ENCODE peak calls at places on chromosomes 5 and 9, in eight cellular contexts. Z, U, H, T, W, L, O and F are unnamed samples.

GRCh38 chr9:120929392-120929791 is 2.8 kb upstream of the TRAF1 start:
- DNase-seq in Z (no peak), U (no peak), H (no peak), T (no peak), W (no peak), L (no peak), O (no peak), F (no peak)

GRCh38 chr9:119951090-119951489 is 581.9 kb upstream of the BRINP1 start:
- DNase-seq in Z (no peak), U (no peak), H (no peak), T (no peak), W (no peak), L (no peak), O (peak; percentile 97), F (no peak)

GRCh38 chr5:68273717-68274409 is 58.3 kb downstream of the PIK3R1 start:
- DNase-seq in Z (no peak), U (no peak), H (no peak), T (no peak), W (no peak), L (no peak), O (no peak), F (no peak)

GRCh38 chr5:1171340-1171941 is 30.0 kb upstream of the SLC6A19 start:
- DNase-seq in Z (no peak), U (peak; percentile 33), H (no peak), T (no peak), W (no peak), L (no peak), O (peak; percentile 24), F (peak; percentile 16)

GRCh38 chr9:79769476-79770275 is 197.9 kb downstream of the TLE4 start:
- DNase-seq in Z (no peak), U (no peak), H (no peak), T (no peak), W (no peak), L (no peak), O (no peak), F (no peak)

GRCh38 chr5:111063709-111064322 is 7.7 kb upstream of the TSLP start:
- DNase-seq in Z (no peak), U (no peak), H (no peak), T (no peak), W (no peak), L (no peak), O (peak; percentile 26), F (no peak)

GRCh38 chr5:180346358-180346757 is 6.8 kb downstream of the GFPT2 start:
- DNase-seq in Z (no peak), U (peak; percentile 78), H (no peak), T (no peak), W (no peak), L (no peak), O (no peak), F (peak; percentile 47)

GRCh38 chr5:157217289-157218024 is 36.8 kb downstream of the ITK start:
- DNase-seq in Z (peak; percentile 83), U (no peak), H (no peak), T (no peak), W (no peak), L (no peak), O (no peak), F (no peak)

GRCh38 chr5:20570486-20570885 is 582.5 kb upstream of the CDH18 start:
- DNase-seq in Z (no peak), U (no peak), H (no peak), T (no peak), W (no peak), L (no peak), O (no peak), F (no peak)

GRCh38 chr9:101466863-101467262 is 31.3 kb upstream of the ALDOB start:
- DNase-seq in Z (no peak), U (no peak), H (no peak), T (no peak), W (no peak), L (no peak), O (no peak), F (no peak)

GRCh38 chr9:86434039-86434726 is 80.0 kb upstream of the TUT7 start:
- DNase-seq in Z (peak; percentile 9), U (no peak), H (peak; percentile 15), T (peak; percentile 60), W (peak; percentile 47), L (no peak), O (peak; percentile 88), F (peak; percentile 33)

GRCh38 chr5:157046041-157046440 is 12.9 kb downstream of the HAVCR1 start:
- DNase-seq in Z (no peak), U (no peak), H (no peak), T (no peak), W (peak; percentile 60), L (peak; percentile 46), O (peak; percentile 37), F (no peak)

GRCh38 chr9:88076286-88077070 is 61.8 kb downstream of the SPATA31C2 start:
- DNase-seq in Z (no peak), U (peak; percentile 89), H (peak; percentile 12), T (peak; percentile 61), W (peak; percentile 87), L (peak; percentile 91), O (peak; percentile 90), F (peak; percentile 91)

GRCh38 chr9:35521708-35522107 is 31.8 kb downstream of the RUSC2 start:
- DNase-seq in Z (no peak), U (no peak), H (no peak), T (peak; percentile 78), W (no peak), L (no peak), O (peak; percentile 96), F (no peak)

GRCh38 chr5:158121678-158122077 is 262.7 kb upstream of the CLINT1 start:
- DNase-seq in Z (no peak), U (no peak), H (no peak), T (no peak), W (no peak), L (no peak), O (no peak), F (no peak)

GRCh38 chr5:74367931-74368330 is 272.6 kb downstream of the ENC1 start:
- DNase-seq in Z (no peak), U (no peak), H (no peak), T (peak; percentile 60), W (no peak), L (no peak), O (no peak), F (peak; percentile 50)

GRCh38 chr9:127293314-127293713 is 28.7 kb downstream of the GARNL3 start:
- DNase-seq in Z (no peak), U (no peak), H (no peak), T (no peak), W (no peak), L (no peak), O (no peak), F (no peak)

GRCh38 chr5:30764704-30765103 is 428.8 kb upstream of the CDH6 start:
- DNase-seq in Z (no peak), U (no peak), H (no peak), T (no peak), W (no peak), L (no peak), O (peak; percentile 65), F (no peak)

GRCh38 chr9:115781361-115781760 is 372.2 kb upstream of the PAPPA start:
- DNase-seq in Z (no peak), U (no peak), H (no peak), T (no peak), W (no peak), L (no peak), O (no peak), F (no peak)

GRCh38 chr5:177474845-177475562 is 1.6 kb upstream of the DBN1 start:
- DNase-seq in Z (no peak), U (no peak), H (no peak), T (no peak), W (no peak), L (no peak), O (peak; percentile 47), F (no peak)
- H3K27ac ChIP-seq in Z (no peak overlapping the region), U (no peak overlapping the region), H (no peak overlapping the region), T (no peak overlapping the region), W (peak overlapping the region; percentile 7), L (peak overlapping the region; percentile 91), O (no peak overlapping the region), F (no peak overlapping the region)

GRCh38 chr5:124521461-124522230 is 224.8 kb downstream of the ZNF608 start:
- DNase-seq in Z (no peak), U (no peak), H (no peak), T (no peak), W (no peak), L (no peak), O (no peak), F (no peak)

GRCh38 chr5:124528838-124529237 is 217.6 kb downstream of the ZNF608 start:
- DNase-seq in Z (peak; percentile 7), U (no peak), H (no peak), T (no peak), W (no peak), L (no peak), O (peak; percentile 93), F (no peak)

GRCh38 chr5:124519396-124519795 is 227.0 kb downstream of the ZNF608 start:
- DNase-seq in Z (no peak), U (no peak), H (no peak), T (no peak), W (no peak), L (no peak), O (peak; percentile 90), F (peak; percentile 39)

GRCh38 chr5:124527220-124527991 is 219.0 kb downstream of the ZNF608 start:
- DNase-seq in Z (no peak), U (no peak), H (no peak), T (no peak), W (no peak), L (peak; percentile 31), O (peak; percentile 79), F (no peak)

GRCh38 chr5:124524552-124525232 is 221.7 kb downstream of the ZNF608 start:
- DNase-seq in Z (no peak), U (no peak), H (no peak), T (no peak), W (no peak), L (peak; percentile 13), O (no peak), F (no peak)
- H3K4me3 ChIP-seq in Z (no peak overlapping the region), U (no peak overlapping the region), H (no peak overlapping the region), T (no peak overlapping the region), W (no peak overlapping the region), L (no peak overlapping the region), O (no peak overlapping the region), F (no peak overlapping the region)

GRCh38 chr9:133339641-133340040 is 3.7 kb upstream of the SURF6 start:
- DNase-seq in Z (no peak), U (no peak), H (no peak), T (no peak), W (no peak), L (no peak), O (no peak), F (peak; percentile 7)
- H3K4me1 ChIP-seq in Z (peaks cover 17% of the 10 kb centered on the region), U (no peaks in the 10 kb centered on the region), H (peaks cover 32% of the 10 kb centered on the region), T (peaks cover 21% of the 10 kb centered on the region), W (peaks cover 9% of the 10 kb centered on the region), L (peaks cover 16% of the 10 kb centered on the region), O (peaks cover 2% of the 10 kb centered on the region), F (peaks cover 3% of the 10 kb centered on the region)

GRCh38 chr5:142450419-142450818 is 125.6 kb upstream of the SPRY4 start:
- DNase-seq in Z (no peak), U (no peak), H (no peak), T (no peak), W (no peak), L (no peak), O (no peak), F (no peak)

GRCh38 chr5:142446131-142446959 is 121.5 kb upstream of the SPRY4 start:
- DNase-seq in Z (no peak), U (no peak), H (no peak), T (no peak), W (no peak), L (no peak), O (peak; percentile 84), F (no peak)

GRCh38 chr5:142447887-142448286 is 123.1 kb upstream of the SPRY4 start:
- DNase-seq in Z (no peak), U (no peak), H (no peak), T (no peak), W (no peak), L (no peak), O (no peak), F (no peak)

GRCh38 chr5:142445266-142445665 is 120.4 kb upstream of the SPRY4 start:
- DNase-seq in Z (no peak), U (no peak), H (no peak), T (no peak), W (no peak), L (no peak), O (peak; percentile 61), F (no peak)

GRCh38 chr5:142446960-142447279 is 122.1 kb upstream of the SPRY4 start:
- DNase-seq in Z (no peak), U (no peak), H (no peak), T (no peak), W (no peak), L (no peak), O (no peak), F (no peak)
- H3K27ac ChIP-seq in Z (no peak overlapping the region), U (no peak overlapping the region), H (no peak overlapping the region), T (no peak overlapping the region), W (peak overlapping the region; percentile 45), L (no peak overlapping the region), O (peak overlapping the region; percentile 89), F (peak overlapping the region; percentile 48)